ENCODE peak calls at places on chromosome 22, in ten cellular contexts. O is breast epithelium, F is prostate gland, M is sigmoid colon, H is SK-N-SH, Y is transverse colon, U is GM23338, K is stomach, T is HCT116, P is spleen. I is an unnamed sample. For H3K4me1, the result is how much of the 10 kb centered on the place peaks cover.

GRCh38 chr22:39097098-39098020 is at the start of gene APOBEC3H:
- DNase-seq in O (no peak), F (peak), M (peak), H (no peak), Y (peak), U (no peak), K (no peak), T (peak), P (no peak), I (no peak)

GRCh38 chr22:21718492-21718891 is 17.1 kb downstream of the YPEL1 start:
- DNase-seq in O (no peak), F (no peak), M (no peak), H (no peak), Y (no peak), U (no peak), K (no peak), T (no peak), P (no peak), I (no peak)

GRCh38 chr22:18998998-18999397 is 62.9 kb upstream of the PRODH start:
- DNase-seq in O (no peak), F (no peak), M (no peak), H (no peak), Y (no peak), U (peak), K (no peak), T (no peak), P (no peak), I (no peak)

GRCh38 chr22:29133603-29134133 is 60.8 kb downstream of the KREMEN1 start:
- DNase-seq in O (no peak), F (no peak), M (no peak), H (no peak), Y (no peak), U (no peak), K (no peak), T (no peak), P (no peak), I (no peak)

GRCh38 chr22:25484498-25484897 is 80.0 kb upstream of the GRK3 start:
- DNase-seq in O (no peak), F (no peak), M (no peak), H (no peak), Y (no peak), U (no peak), K (no peak), T (no peak), P (no peak), I (no peak)

GRCh38 chr22:35154937-35155387 is 89.0 kb downstream of the ISX start:
- DNase-seq in O (peak), F (peak), M (peak), H (peak), Y (peak), U (peak), K (peak), T (peak), P (peak), I (peak)

GRCh38 chr22:24137595-24137994 is 43.7 kb upstream of the SUSD2 start:
- DNase-seq in O (no peak), F (no peak), M (peak), H (no peak), Y (no peak), U (no peak), K (no peak), T (no peak), P (no peak), I (no peak)

GRCh38 chr22:27228771-27229170 is 571.4 kb downstream of the MIAT start:
- DNase-seq in O (no peak), F (no peak), M (no peak), H (no peak), Y (no peak), U (peak), K (no peak), T (no peak), P (no peak), I (no peak)

GRCh38 chr22:44505796-44506354 is 7.8 kb upstream of the RTL6 start:
- DNase-seq in O (no peak), F (no peak), M (no peak), H (no peak), Y (no peak), U (no peak), K (no peak), T (no peak), P (no peak), I (no peak)

GRCh38 chr22:25447067-25447688 is 117.3 kb upstream of the GRK3 start:
- DNase-seq in O (no peak), F (no peak), M (no peak), H (no peak), Y (no peak), U (peak), K (no peak), T (no peak), P (no peak), I (no peak)

GRCh38 chr22:39144101-39144815 is 8.2 kb downstream of the CBX7 start:
- DNase-seq in O (no peak), F (no peak), M (peak), H (no peak), Y (peak), U (peak), K (peak), T (no peak), P (peak), I (no peak)

GRCh38 chr22:49505337-49506009 is 322.2 kb downstream of the BRD1 start:
- DNase-seq in O (no peak), F (no peak), M (no peak), H (no peak), Y (no peak), U (no peak), K (no peak), T (no peak), P (no peak), I (no peak)

GRCh38 chr22:26326803-26327202 is 102.3 kb upstream of the ASPHD2 start:
- DNase-seq in O (no peak), F (no peak), M (no peak), H (no peak), Y (peak), U (no peak), K (no peak), T (no peak), P (no peak), I (no peak)

GRCh38 chr22:42648368-42649260 is 578 bp downstream of the CYB5R3 start:
- DNase-seq in O (no peak), F (peak), M (no peak), H (no peak), Y (peak), U (no peak), K (peak), T (no peak), P (peak), I (no peak)

GRCh38 chr22:19738664-19739447 is 15.5 kb downstream of the GP1BB start:
- DNase-seq in O (no peak), F (no peak), M (no peak), H (no peak), Y (no peak), U (no peak), K (no peak), T (no peak), P (no peak), I (no peak)

GRCh38 chr22:29780781-29781676 is 13.9 kb downstream of the UQCR10 start:
- DNase-seq in O (no peak), F (no peak), M (no peak), H (peak), Y (no peak), U (no peak), K (no peak), T (no peak), P (no peak), I (no peak)

GRCh38 chr22:32480238-32480637 is 5.6 kb downstream of the FBXO7 start:
- DNase-seq in O (no peak), F (no peak), M (no peak), H (no peak), Y (no peak), U (no peak), K (no peak), T (no peak), P (no peak), I (no peak)

GRCh38 chr22:44711236-44711560 is 9.2 kb downstream of the PRR5 start:
- DNase-seq in O (no peak), F (no peak), M (no peak), H (no peak), Y (no peak), U (no peak), K (no peak), T (no peak), P (no peak), I (no peak)

GRCh38 chr22:50712341-50713007 is 25.5 kb upstream of the ACR start:
- DNase-seq in O (no peak), F (no peak), M (peak), H (no peak), Y (no peak), U (no peak), K (no peak), T (no peak), P (peak), I (no peak)

GRCh38 chr22:50576070-50576469 is 2.2 kb downstream of the CPT1B start:
- DNase-seq in O (no peak), F (no peak), M (no peak), H (peak), Y (no peak), U (peak), K (no peak), T (peak), P (no peak), I (no peak)

GRCh38 chr22:43921361-43921760 is 2.2 kb upstream of the PNPLA3 start:
- DNase-seq in O (no peak), F (no peak), M (no peak), H (no peak), Y (no peak), U (no peak), K (no peak), T (peak), P (no peak), I (peak)

GRCh38 chr22:45783690-45784089 is 112.1 kb downstream of the ATXN10 start:
- DNase-seq in O (no peak), F (no peak), M (no peak), H (no peak), Y (no peak), U (no peak), K (no peak), T (no peak), P (no peak), I (no peak)

GRCh38 chr22:20105456-20106204 is 10.3 kb upstream of the RANBP1 start:
- DNase-seq in O (no peak), F (no peak), M (no peak), H (no peak), Y (no peak), U (no peak), K (no peak), T (no peak), P (peak), I (no peak)

GRCh38 chr22:43826142-43827093 is 14.3 kb upstream of the EFCAB6 start:
- DNase-seq in O (no peak), F (no peak), M (no peak), H (no peak), Y (no peak), U (no peak), K (peak), T (no peak), P (no peak), I (no peak)

GRCh38 chr22:27853404-27853803 is 51.8 kb upstream of the MN1 start:
- DNase-seq in O (no peak), F (no peak), M (peak), H (no peak), Y (no peak), U (no peak), K (no peak), T (no peak), P (no peak), I (no peak)

DNA sequence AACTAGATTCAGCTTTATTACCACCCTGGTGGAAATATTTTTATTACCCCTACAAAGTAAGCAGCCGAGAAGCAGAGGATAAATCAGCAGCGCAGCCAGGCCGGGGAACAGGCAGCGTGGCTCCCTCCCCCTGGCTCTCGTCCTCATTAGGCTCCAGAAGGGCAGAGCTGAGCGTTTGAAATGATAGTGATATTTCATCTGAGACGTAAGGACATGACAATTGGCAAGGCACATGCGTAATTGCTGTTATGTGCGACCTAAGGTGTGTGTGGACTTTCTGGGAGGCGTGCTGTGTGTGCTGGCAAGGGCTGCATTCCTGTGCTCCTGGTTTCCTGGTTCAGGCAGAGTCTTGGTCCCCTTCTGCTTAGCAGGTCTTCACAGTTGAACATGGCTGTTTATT is 247.8 kb downstream of the TBC1D22A start:
- DNase-seq in O (no peak), F (no peak), M (no peak), H (no peak), Y (peak), U (no peak), K (no peak), T (no peak), P (no peak), I (no peak)
- H3K4me1 ChIP-seq in O (under half), F (under half), M (under half), H (under half), Y (under half), U (under half), K (under half), T (under half), P (under half), I (under half)

GRCh38 chr22:37824674-37825641 is 1.8 kb downstream of the GALR3 start:
- DNase-seq in O (no peak), F (no peak), M (no peak), H (peak), Y (no peak), U (peak), K (no peak), T (no peak), P (no peak), I (no peak)

GRCh38 chr22:37827056-37827455 is 3.9 kb downstream of the GALR3 start:
- DNase-seq in O (no peak), F (no peak), M (peak), H (no peak), Y (no peak), U (no peak), K (no peak), T (no peak), P (no peak), I (no peak)

GRCh38 chr22:37832022-37832857 is 9.1 kb downstream of the GALR3 start:
- DNase-seq in O (no peak), F (no peak), M (no peak), H (no peak), Y (no peak), U (no peak), K (no peak), T (no peak), P (no peak), I (no peak)

GRCh38 chr22:37831472-37831871 is 8.3 kb downstream of the GALR3 start:
- DNase-seq in O (no peak), F (no peak), M (no peak), H (no peak), Y (no peak), U (no peak), K (no peak), T (no peak), P (no peak), I (no peak)

DNA sequence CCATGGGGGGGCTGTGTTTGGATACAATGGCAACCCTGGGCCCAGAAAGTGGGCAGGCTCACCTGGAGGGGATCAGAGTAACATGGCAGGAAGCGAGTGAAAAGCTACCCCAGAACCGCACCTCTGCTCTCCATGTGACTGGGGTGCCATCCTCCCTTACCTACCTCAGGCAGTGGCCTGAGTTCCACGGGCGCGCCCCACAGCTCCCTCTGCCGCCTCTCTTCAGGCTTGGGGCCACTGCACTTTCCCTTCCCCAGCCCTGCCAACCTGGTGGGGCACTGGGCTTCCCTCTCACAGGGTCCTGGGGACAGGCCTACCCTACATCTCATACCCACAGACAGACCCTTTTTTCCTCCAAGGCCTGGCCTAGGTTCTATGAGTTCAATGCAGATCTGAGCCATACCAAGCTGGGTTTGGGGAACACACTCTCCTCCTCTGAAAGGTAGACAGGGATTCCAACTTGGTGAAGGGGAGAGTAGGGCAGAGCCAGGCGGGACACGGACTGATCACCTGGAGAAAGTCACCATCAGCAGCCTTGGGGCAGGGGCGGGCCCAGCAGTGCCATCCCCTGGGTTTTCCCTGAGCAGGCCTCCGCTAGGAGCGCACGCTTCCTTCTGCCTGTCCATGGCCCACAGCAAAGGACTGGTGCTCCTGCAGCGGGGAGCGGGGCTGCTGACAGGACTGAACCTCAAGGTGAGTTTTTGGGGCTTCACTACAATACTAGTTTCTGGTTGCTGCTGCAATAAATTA is 7.1 kb downstream of the GALR3 start:
- DNase-seq in O (no peak), F (no peak), M (no peak), H (no peak), Y (no peak), U (no peak), K (no peak), T (no peak), P (no peak), I (no peak)
- TF ChIP-seq POLR2AphosphoS5 in O (no peak), F (no peak), M (no peak), H (no peak), Y (no peak), U (no peak), K (no peak), T (no peak), P (no peak), I (no peak)

GRCh38 chr22:30802202-30803166 is 107.8 kb downstream of the OSBP2 start:
- DNase-seq in O (peak), F (peak), M (peak), H (peak), Y (peak), U (peak), K (peak), T (peak), P (peak), I (no peak)

GRCh38 chr22:30806391-30806861 is 111.8 kb downstream of the OSBP2 start:
- DNase-seq in O (no peak), F (no peak), M (no peak), H (no peak), Y (no peak), U (peak), K (no peak), T (peak), P (no peak), I (no peak)

GRCh38 chr22:30804626-30805025 is 110.0 kb downstream of the OSBP2 start:
- DNase-seq in O (no peak), F (no peak), M (no peak), H (no peak), Y (no peak), U (no peak), K (no peak), T (no peak), P (no peak), I (no peak)

GRCh38 chr22:30803679-30804078 is 109.0 kb downstream of the OSBP2 start:
- DNase-seq in O (no peak), F (no peak), M (no peak), H (no peak), Y (no peak), U (no peak), K (no peak), T (no peak), P (no peak), I (no peak)

GRCh38 chr22:30801695-30802094 is 107.0 kb downstream of the OSBP2 start:
- DNase-seq in O (no peak), F (no peak), M (no peak), H (no peak), Y (no peak), U (no peak), K (no peak), T (no peak), P (no peak), I (no peak)
- H3K4me3 ChIP-seq in O (no peak), F (no peak), M (no peak), H (no peak), Y (no peak), U (peak), K (no peak), T (no peak), P (no peak), I (no peak)

GRCh38 chr22:17402304-17402703 is 33.0 kb downstream of the CECR2 start:
- DNase-seq in O (no peak), F (no peak), M (no peak), H (no peak), Y (no peak), U (no peak), K (no peak), T (no peak), P (no peak), I (no peak)
- H3K4me1 ChIP-seq in O (under half), F (under half), M (under half), H (under half), Y (under half), U (under half), K (under half), T (under half), P (under half), I (under half)

GRCh38 chr22:41517172-41518047 is 26.9 kb downstream of the POLR3H start:
- DNase-seq in O (peak), F (peak), M (peak), H (peak), Y (peak), U (peak), K (peak), T (no peak), P (no peak), I (no peak)
- TF ChIP-seq POLR2AphosphoS5 in O (no peak), F (peak), M (peak), H (no peak), Y (no peak), U (no peak), K (peak), T (no peak), P (peak), I (no peak)

GRCh38 chr22:37167981-37168647 is 18.4 kb upstream of the IL2RB start:
- DNase-seq in O (no peak), F (no peak), M (peak), H (no peak), Y (no peak), U (no peak), K (no peak), T (no peak), P (peak), I (no peak)
- H3K4me3 ChIP-seq in O (no peak), F (no peak), M (no peak), H (no peak), Y (no peak), U (no peak), K (no peak), T (no peak), P (no peak), I (no peak)

I was measured in Panc1.